ENCODE peak calls at places on chromosome 20, in seven cellular contexts. T is upper lobe of right lung; H is CD8-positive, alpha-beta T cell; G is GM12865; I is Calu3; E is astrocyte of the spinal cord; V is GM13977. W is an unnamed sample.
A peak's percentile ranks its signal among the peaks of the same experiment; 100 is the strongest.

GRCh38 chr20:39862613-39863012 is 826.4 kb downstream of the MAFB start:
- DNase-seq in G (no peak), V (no peak), T (no peak), I (no peak), H (no peak), E (no peak), W (no peak)

GRCh38 chr20:13105864-13106457 is 97.2 kb downstream of the SPTLC3 start:
- DNase-seq in T (no peak), V (peak; percentile 22), E (peak; percentile 54), G (peak; percentile 38), H (no peak), I (no peak), W (peak; percentile 35)

GRCh38 chr20:63072231-63072791 is 65.5 kb upstream of the BHLHE23 start:
- DNase-seq in H (no peak), I (no peak), T (peak; percentile 47), V (no peak), G (no peak), E (no peak), W (no peak)

GRCh38 chr20:23007462-23007861 is 27.6 kb upstream of the SSTR4 start:
- DNase-seq in V (no peak), H (no peak), I (no peak), T (no peak), E (no peak), G (no peak), W (no peak)

GRCh38 chr20:20295621-20296498 is 72.0 kb upstream of the INSM1 start:
- DNase-seq in T (no peak), H (no peak), I (no peak), V (no peak), G (no peak), E (no peak), W (no peak)

GRCh38 chr20:44208770-44209169 is 1.8 kb downstream of the OSER1 start:
- DNase-seq in I (no peak), H (no peak), E (peak; percentile 3), T (no peak), G (peak; percentile 38), V (peak; percentile 37), W (no peak)

GRCh38 chr20:61860588-61860987 is 205.1 kb downstream of the TAF4 start:
- DNase-seq in E (no peak), I (no peak), H (no peak), T (no peak), G (no peak), V (no peak), W (no peak)

GRCh38 chr20:38542994-38543906 is 37.7 kb upstream of the ADIG start:
- DNase-seq in T (no peak), G (peak; percentile 6), I (no peak), H (no peak), V (no peak), E (no peak), W (no peak)

GRCh38 chr20:34941224-34941623 is 14.4 kb downstream of the GSS start:
- DNase-seq in G (no peak), E (no peak), T (no peak), H (no peak), I (no peak), V (no peak), W (no peak)

GRCh38 chr20:33563788-33564187 is 73.9 kb downstream of the CBFA2T2 start:
- DNase-seq in I (no peak), H (no peak), T (no peak), V (no peak), E (no peak), G (no peak), W (no peak)

GRCh38 chr20:8299921-8300320 is 167.9 kb downstream of the PLCB1 start:
- DNase-seq in V (no peak), I (no peak), E (peak; percentile 15), H (no peak), G (no peak), T (no peak), W (no peak)

GRCh38 chr20:19909696-19910095 is 107.5 kb upstream of the NAA20 start:
- DNase-seq in H (no peak), I (no peak), T (peak; percentile 73), G (no peak), V (no peak), E (peak; percentile 18), W (no peak)

GRCh38 chr20:50242863-50243609 is 52.4 kb downstream of the CEBPB start:
- DNase-seq in T (no peak), H (no peak), V (no peak), E (peak; percentile 59), I (peak; percentile 99), G (no peak), W (no peak)
- TF ChIP-seq CTCF in T (no peak), H (no peak), V (no peak), E (no peak), I (no peak), G (no peak), W (no peak)

DNA sequence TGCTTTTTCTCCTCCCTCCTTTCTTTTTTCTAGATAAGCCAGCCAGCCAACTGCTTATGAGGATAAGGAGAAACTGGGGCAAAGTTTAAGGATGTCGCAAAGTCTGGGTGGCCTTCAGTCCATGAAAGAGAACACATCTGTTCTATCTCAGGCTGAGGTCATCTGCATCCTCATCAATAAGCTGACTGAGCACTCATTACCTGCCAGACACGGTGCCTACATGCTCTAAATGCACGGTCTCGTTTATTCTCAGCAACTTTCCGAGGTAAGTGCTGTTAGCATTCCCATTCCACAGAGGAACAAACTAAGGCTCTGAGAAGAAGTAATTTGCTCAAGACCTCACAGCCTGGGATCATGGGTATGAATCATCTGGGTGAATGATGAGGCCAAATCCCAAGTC is 133.1 kb downstream of the BCAS1 start:
- DNase-seq in E (no peak), T (no peak), G (no peak), H (no peak), V (no peak), I (no peak), W (no peak)
- TF ChIP-seq CTCF in E (no peak), T (no peak), G (no peak), H (no peak), V (no peak), I (no peak), W (no peak)

GRCh38 chr20:57998276-57998675 is 230.2 kb downstream of the ANKRD60 start:
- DNase-seq in T (no peak), G (no peak), H (no peak), E (no peak), I (no peak), V (no peak), W (no peak)
- TF ChIP-seq CTCF in T (no peak), G (no peak), H (no peak), E (no peak), I (no peak), V (no peak), W (no peak)

DNA sequence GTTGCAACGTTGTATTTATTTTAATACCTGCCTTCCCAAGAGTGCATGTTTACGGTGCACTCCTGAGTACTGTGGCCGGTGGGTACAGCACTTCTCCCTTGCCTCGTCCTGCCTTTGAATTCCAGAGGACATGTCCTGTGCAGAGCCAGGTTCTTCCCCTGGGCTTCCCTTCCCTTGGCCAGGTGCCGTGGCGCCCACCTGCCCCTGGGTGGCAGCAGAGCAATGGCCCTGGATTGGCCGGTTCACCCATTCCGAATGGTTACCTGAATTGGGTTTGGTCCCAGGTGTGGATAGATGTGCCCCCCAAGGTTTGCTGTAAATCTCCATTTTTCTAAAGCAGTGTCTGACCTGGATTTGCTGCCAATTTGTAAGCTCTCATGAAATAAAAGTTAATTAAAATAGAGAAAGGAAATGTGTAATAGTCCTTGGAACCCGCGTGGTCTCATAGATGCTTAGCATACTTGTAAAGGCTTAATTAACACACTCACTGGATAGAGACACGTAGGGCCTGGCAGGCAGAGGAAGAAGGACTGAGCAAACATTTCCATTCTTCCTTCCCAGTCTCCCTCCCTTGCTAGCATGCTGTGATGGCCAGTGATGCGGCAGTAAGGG is 40.6 kb downstream of the DTD1 start:
- DNase-seq in G (peak; percentile 23), I (peak; percentile 26), T (peak; percentile 66), E (no peak), V (no peak), H (no peak), W (no peak)
- TF ChIP-seq CTCF in G (peak; percentile 66), I (peak; percentile 24), T (peak; percentile 40), E (peak; percentile 74), V (peak; percentile 58), H (no peak), W (peak; percentile 44)

GRCh38 chr20:18405826-18406225 is 61.0 kb downstream of the DZANK1 start:
- DNase-seq in H (no peak), G (no peak), T (no peak), V (no peak), E (no peak), I (no peak), W (no peak)
- TF ChIP-seq CTCF in H (no peak), G (no peak), T (no peak), V (no peak), E (no peak), I (no peak), W (no peak)

DNA sequence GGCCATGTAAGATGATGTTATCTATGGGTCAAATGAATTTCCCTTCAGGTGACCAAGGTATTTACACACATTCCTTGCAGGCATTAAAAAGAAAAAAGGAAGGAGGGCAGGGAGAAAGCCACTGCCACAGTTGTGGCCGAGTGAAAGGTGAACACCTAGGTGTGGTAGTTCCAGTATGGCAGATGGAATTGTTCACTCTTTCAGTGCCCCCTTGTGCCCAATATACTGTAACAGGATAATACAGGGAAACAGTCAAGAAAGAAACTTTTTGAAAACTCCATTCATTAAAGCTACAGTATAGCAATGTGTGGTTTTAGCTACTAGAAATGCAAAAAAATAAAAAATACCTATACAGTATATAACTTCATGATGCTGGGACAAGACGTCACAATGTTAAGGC is 52.1 kb downstream of the BMP2 start:
- DNase-seq in T (no peak), V (no peak), G (no peak), E (no peak), I (peak; percentile 32), H (no peak), W (no peak)
- TF ChIP-seq CTCF in T (peak; percentile 39), V (no peak), G (no peak), E (peak; percentile 5), I (no peak), H (no peak), W (no peak)

DNA sequence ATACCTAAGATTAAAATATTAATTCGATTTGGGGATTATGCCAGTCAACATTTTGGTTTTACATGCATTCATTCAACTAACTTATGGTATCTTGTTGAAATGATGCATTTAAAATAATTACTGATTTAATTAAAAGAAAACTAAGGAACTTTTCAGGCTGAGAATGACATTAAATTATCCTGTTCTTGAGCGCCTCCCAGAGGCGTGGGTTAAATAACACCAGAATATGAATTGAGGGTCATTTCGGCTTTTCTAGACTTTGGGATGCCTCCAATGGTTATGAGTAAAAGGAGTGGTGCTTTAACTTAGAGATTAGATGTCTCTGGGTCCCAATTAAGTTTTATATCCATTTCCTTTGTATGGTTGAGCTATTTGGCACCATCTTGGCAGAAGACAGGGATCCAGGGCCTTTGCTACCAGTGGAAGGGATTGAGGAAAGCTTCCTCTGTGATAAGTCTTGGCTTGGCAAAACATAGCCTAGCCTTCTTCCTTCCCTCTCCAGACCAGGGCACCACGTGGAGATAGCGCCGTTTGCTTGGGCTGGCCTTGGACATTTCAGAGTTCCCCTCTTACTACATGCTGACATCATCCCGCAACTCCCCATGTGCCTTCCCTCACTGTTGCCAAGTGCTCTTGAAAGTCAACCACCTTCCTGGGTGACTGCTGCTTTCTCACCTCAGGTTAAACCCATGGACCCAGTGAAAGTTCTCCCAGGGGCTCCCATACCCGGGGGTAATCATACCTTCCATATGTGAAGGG is 28.7 kb downstream of the GNAS start:
- DNase-seq in G (no peak), H (no peak), T (no peak), E (no peak), V (no peak), I (no peak), W (no peak)
- TF ChIP-seq CTCF in G (no peak), H (no peak), T (no peak), E (no peak), V (peak; percentile 38), I (peak; percentile 9), W (no peak)

GRCh38 chr20:32300647-32301046 is 23.2 kb downstream of the KIF3B start:
- DNase-seq in H (no peak), T (no peak), G (no peak), E (no peak), V (no peak), I (no peak), W (no peak)
- TF ChIP-seq CTCF in H (no peak), T (no peak), G (no peak), E (no peak), V (no peak), I (no peak), W (no peak)

W was measured in GM10248.